ENCODE peak calls at places on chromosomes 13 and 19, in eight cellular contexts. One of them, this sample, is unnamed.

GRCh38 chr13:97659602-97660001 is 225.6 kb downstream of the RAP2A start:
- DNase-seq in left lung: no peak
- DNase-seq in neural crest cell: no peak
- DNase-seq in dorsolateral prefrontal cortex: peak
- DNase-seq in mammary epithelial cell: no peak
- DNase-seq in fibroblast of mammary gland: peak
- DNase-seq in naive thymus-derived CD8-positive, alpha-beta T cell: no peak
- DNase-seq in RKO: no peak
- DNase-seq in this sample: no peak

GRCh38 chr19:45469835-45470146 is 2.0 kb downstream of the FOSB start:
- DNase-seq in left lung: no peak
- DNase-seq in neural crest cell: no peak
- DNase-seq in dorsolateral prefrontal cortex: no peak
- DNase-seq in mammary epithelial cell: no peak
- DNase-seq in fibroblast of mammary gland: no peak
- DNase-seq in naive thymus-derived CD8-positive, alpha-beta T cell: no peak
- DNase-seq in RKO: peak
- DNase-seq in this sample: no peak

GRCh38 chr13:30792257-30793000 is 57.1 kb downstream of the ALOX5AP start:
- DNase-seq in left lung: peak
- DNase-seq in neural crest cell: no peak
- DNase-seq in dorsolateral prefrontal cortex: peak
- DNase-seq in mammary epithelial cell: peak
- DNase-seq in fibroblast of mammary gland: peak
- DNase-seq in naive thymus-derived CD8-positive, alpha-beta T cell: no peak
- DNase-seq in RKO: peak
- DNase-seq in this sample: peak

GRCh38 chr19:18317998-18318800 is 4.7 kb downstream of the LSM4 start:
- DNase-seq in left lung: peak
- DNase-seq in neural crest cell: no peak
- DNase-seq in dorsolateral prefrontal cortex: no peak
- DNase-seq in mammary epithelial cell: no peak
- DNase-seq in fibroblast of mammary gland: no peak
- DNase-seq in naive thymus-derived CD8-positive, alpha-beta T cell: peak
- DNase-seq in RKO: no peak
- DNase-seq in this sample: no peak

GRCh38 chr19:52566121-52566520 is 4.0 kb upstream of the ZNF701 start:
- DNase-seq in left lung: no peak
- DNase-seq in neural crest cell: no peak
- DNase-seq in dorsolateral prefrontal cortex: no peak
- DNase-seq in mammary epithelial cell: no peak
- DNase-seq in fibroblast of mammary gland: no peak
- DNase-seq in naive thymus-derived CD8-positive, alpha-beta T cell: no peak
- DNase-seq in RKO: no peak
- DNase-seq in this sample: no peak

GRCh38 chr19:56126983-56127780 is 6.1 kb upstream of the ZNF787 start:
- DNase-seq in left lung: no peak
- DNase-seq in neural crest cell: no peak
- DNase-seq in dorsolateral prefrontal cortex: no peak
- DNase-seq in mammary epithelial cell: no peak
- DNase-seq in fibroblast of mammary gland: no peak
- DNase-seq in naive thymus-derived CD8-positive, alpha-beta T cell: no peak
- DNase-seq in RKO: no peak
- DNase-seq in this sample: no peak

GRCh38 chr19:58330458-58330857 is 3.7 kb downstream of the ZSCAN22 start:
- DNase-seq in left lung: no peak
- DNase-seq in neural crest cell: no peak
- DNase-seq in dorsolateral prefrontal cortex: peak
- DNase-seq in mammary epithelial cell: peak
- DNase-seq in fibroblast of mammary gland: peak
- DNase-seq in naive thymus-derived CD8-positive, alpha-beta T cell: no peak
- DNase-seq in RKO: peak
- DNase-seq in this sample: peak

GRCh38 chr19:18193388-18194207 is 580 bp downstream of the MPV17L2 start:
- DNase-seq in left lung: peak
- DNase-seq in neural crest cell: no peak
- DNase-seq in dorsolateral prefrontal cortex: no peak
- DNase-seq in mammary epithelial cell: no peak
- DNase-seq in fibroblast of mammary gland: peak
- DNase-seq in naive thymus-derived CD8-positive, alpha-beta T cell: no peak
- DNase-seq in RKO: peak
- DNase-seq in this sample: no peak

This sample was measured in HCEC 1CT.